ENCODE peak calls at places on chromosome 12, in eight cellular contexts. X, Y, C, U, I, Q, D and K are unnamed samples.

GRCh38 chr12:51132693-51133092 is 40.2 kb downstream of the TFCP2 start:
- DNase-seq in X (no peak), Y (no peak), C (no peak), U (no peak), I (no peak), Q (no peak), D (no peak), K (peak)

GRCh38 chr12:4518106-4518728 is 20.5 kb upstream of the RAD51AP1 start:
- DNase-seq in X (no peak), Y (peak), C (no peak), U (peak), I (no peak), Q (no peak), D (no peak), K (no peak)

GRCh38 chr12:75995691-75996090 is 35.9 kb downstream of the PHLDA1 start:
- DNase-seq in X (no peak), Y (no peak), C (no peak), U (no peak), I (no peak), Q (no peak), D (no peak), K (no peak)

GRCh38 chr12:100826323-100826722 is 31.7 kb downstream of the ANO4 start:
- DNase-seq in X (peak), Y (peak), C (peak), U (peak), I (no peak), Q (no peak), D (peak), K (peak)

GRCh38 chr12:77845831-77846230 is 15.1 kb downstream of the NAV3 start:
- DNase-seq in X (no peak), Y (no peak), C (peak), U (no peak), I (no peak), Q (no peak), D (no peak), K (no peak)

GRCh38 chr12:42504049-42504448 is 85.5 kb downstream of the PRICKLE1 start:
- DNase-seq in X (no peak), Y (no peak), C (peak), U (no peak), I (no peak), Q (no peak), D (no peak), K (no peak)

GRCh38 chr12:107145397-107145796 is 52.0 kb upstream of the CRY1 start:
- DNase-seq in X (no peak), Y (no peak), C (no peak), U (peak), I (no peak), Q (no peak), D (no peak), K (no peak)

GRCh38 chr12:111011999-111012600 is 91.7 kb upstream of the MYL2 start:
- DNase-seq in X (no peak), Y (no peak), C (no peak), U (no peak), I (no peak), Q (no peak), D (no peak), K (no peak)

GRCh38 chr12:89695100-89695499 is 13.5 kb downstream of the ATP2B1 start:
- DNase-seq in X (no peak), Y (no peak), C (peak), U (no peak), I (no peak), Q (no peak), D (no peak), K (no peak)

GRCh38 chr12:25074954-25075353 is 120.0 kb downstream of the DNAI7 start:
- DNase-seq in X (no peak), Y (no peak), C (no peak), U (no peak), I (no peak), Q (no peak), D (no peak), K (no peak)

GRCh38 chr12:104743181-104743580 is 214.9 kb downstream of the SLC41A2 start:
- DNase-seq in X (no peak), Y (no peak), C (no peak), U (no peak), I (no peak), Q (no peak), D (no peak), K (no peak)

GRCh38 chr12:63400746-63401145 is 249.7 kb upstream of the AVPR1A start:
- DNase-seq in X (peak), Y (no peak), C (peak), U (peak), I (no peak), Q (no peak), D (no peak), K (no peak)

GRCh38 chr12:25957898-25958253 is 606 bp upstream of the RASSF8 start:
- DNase-seq in X (no peak), Y (no peak), C (peak), U (no peak), I (no peak), Q (no peak), D (no peak), K (peak)

GRCh38 chr12:124484526-124484953 is 82.9 kb downstream of the NCOR2 start:
- DNase-seq in X (no peak), Y (no peak), C (no peak), U (no peak), I (no peak), Q (no peak), D (peak), K (peak)

DNA sequence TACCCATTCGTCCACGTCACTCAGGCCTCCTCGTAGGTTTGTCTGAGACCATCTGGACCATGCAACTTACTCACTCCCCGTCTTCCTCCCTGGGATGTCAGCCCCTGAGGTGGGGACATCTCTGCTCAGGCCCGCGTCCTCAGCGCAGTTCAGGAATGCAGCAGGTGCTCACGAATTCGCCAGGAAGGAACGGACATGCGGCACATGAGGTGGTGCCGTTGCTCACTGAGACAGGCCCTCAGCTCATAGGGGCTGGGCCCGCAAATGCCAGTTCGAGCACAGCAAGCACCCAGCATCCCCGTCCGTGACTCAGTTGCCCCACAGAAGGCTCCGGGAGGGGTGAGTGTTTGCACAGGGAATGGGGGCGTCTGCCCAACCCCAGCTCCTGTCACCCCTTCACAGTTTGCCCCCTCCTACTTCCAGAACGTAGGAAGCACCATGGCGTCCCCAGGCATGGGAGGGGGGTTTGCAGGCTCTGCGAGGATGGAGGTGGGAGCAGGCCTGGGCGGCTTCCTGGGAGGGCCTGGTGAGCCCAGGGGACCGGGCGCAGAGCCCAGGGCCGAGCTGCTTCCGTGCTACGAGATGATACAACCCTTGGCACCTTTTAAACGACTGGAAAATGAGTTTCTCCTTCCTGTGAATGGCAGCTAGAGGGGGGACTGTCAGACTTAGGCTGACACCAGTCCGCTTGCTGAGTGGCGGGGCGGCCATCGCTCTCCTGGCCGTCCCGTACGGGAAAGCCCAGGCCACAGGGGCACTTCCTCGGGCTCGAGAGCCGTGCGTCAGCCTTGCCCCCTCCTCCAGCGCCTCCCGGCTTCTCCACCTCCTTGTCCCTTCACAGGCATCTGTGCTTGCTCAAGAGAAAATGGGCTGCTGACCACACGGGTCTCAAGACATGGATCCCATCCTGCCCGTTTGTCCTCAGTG is 6.9 kb downstream of the GALNT9 start:
- DNase-seq in X (no peak), Y (no peak), C (peak), U (no peak), I (no peak), Q (no peak), D (no peak), K (no peak)
- TF ChIP-seq CTCF in X (no peak), Y (no peak), C (no peak), U (no peak), I (no peak), Q (no peak), D (no peak), K (no peak)

GRCh38 chr12:119980247-119980646 is 8.8 kb upstream of the BICDL1 start:
- DNase-seq in X (no peak), Y (no peak), C (no peak), U (no peak), I (no peak), Q (no peak), D (no peak), K (no peak)
- H3K4me3 ChIP-seq in X (no peak), Y (no peak), C (no peak), U (no peak), I (no peak), Q (no peak), D (no peak), K (no peak)

DNA sequence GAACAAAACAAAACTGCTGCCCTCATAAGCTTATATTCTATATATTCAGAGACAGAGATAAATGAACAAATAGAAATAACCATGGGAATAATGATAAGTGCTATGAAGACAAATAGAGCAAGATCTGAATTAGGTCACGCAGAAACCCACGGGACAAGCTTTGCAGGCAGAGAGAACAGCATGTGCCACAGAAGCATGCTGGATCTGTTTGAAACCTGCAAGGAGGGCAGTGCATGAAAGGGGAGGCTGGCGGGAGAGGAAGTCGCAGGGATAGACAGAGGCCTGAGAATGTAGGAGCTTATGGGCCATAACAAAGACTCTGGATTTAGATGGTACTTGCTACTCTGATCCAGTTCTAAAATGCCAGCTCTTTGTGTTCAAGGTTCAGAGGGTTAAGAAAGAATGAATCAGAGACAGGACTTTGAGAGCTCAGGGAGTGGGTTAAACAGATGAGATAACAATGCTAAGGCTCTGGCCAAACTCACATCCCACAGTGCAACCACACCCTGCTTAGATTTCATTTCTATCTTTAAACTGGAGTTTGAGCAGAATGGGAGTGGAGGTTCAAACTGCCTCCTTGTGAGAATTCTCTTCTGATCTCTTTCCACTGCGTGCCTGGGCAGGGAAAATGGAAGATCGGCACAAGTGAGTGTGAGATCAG is 49.2 kb upstream of the PPP1R12A start:
- DNase-seq in X (no peak), Y (no peak), C (no peak), U (peak), I (no peak), Q (no peak), D (no peak), K (no peak)
- TF ChIP-seq MAX in X (no peak), Y (no peak), C (no peak), U (no peak), I (no peak), Q (no peak), D (no peak), K (no peak)

DNA sequence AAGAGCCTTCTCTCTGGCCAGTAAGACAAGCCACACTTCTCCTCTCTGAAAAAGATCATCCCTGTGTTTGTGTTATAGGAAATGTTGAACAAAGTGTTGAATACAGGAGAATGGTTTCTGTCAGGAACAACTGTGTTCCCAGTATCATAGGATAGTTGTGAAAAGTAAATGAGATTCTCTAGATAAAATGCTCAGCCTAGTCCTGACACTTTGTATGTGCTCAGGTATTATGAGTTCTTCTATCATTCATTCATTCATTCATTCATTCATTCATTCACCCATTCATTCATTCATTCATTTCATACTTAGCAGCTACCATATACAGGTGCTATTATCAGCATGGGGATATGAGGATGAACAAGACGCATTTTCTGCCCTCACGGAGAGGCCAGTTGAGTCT is 22.5 kb upstream of the GPRC5A start:
- DNase-seq in X (no peak), Y (no peak), C (no peak), U (no peak), I (no peak), Q (no peak), D (no peak), K (no peak)
- TF ChIP-seq CTCF in X (no peak), Y (no peak), C (no peak), U (no peak), I (no peak), Q (no peak), D (no peak), K (no peak)

GRCh38 chr12:28539691-28540323 is 349.6 kb downstream of the CCDC91 start:
- DNase-seq in X (no peak), Y (no peak), C (no peak), U (no peak), I (no peak), Q (no peak), D (no peak), K (no peak)

GRCh38 chr12:28540324-28540714 is 350.1 kb downstream of the CCDC91 start:
- DNase-seq in X (no peak), Y (no peak), C (no peak), U (no peak), I (no peak), Q (no peak), D (no peak), K (no peak)

GRCh38 chr12:28537474-28537873 is 347.2 kb downstream of the CCDC91 start:
- DNase-seq in X (no peak), Y (no peak), C (no peak), U (no peak), I (no peak), Q (no peak), D (no peak), K (no peak)

GRCh38 chr12:28543021-28543890 is 353.0 kb downstream of the CCDC91 start:
- DNase-seq in X (no peak), Y (no peak), C (no peak), U (no peak), I (no peak), Q (peak), D (no peak), K (no peak)
- H3K4me3 ChIP-seq in X (no peak), Y (no peak), C (no peak), U (no peak), I (no peak), Q (no peak), D (peak), K (no peak)

DNA sequence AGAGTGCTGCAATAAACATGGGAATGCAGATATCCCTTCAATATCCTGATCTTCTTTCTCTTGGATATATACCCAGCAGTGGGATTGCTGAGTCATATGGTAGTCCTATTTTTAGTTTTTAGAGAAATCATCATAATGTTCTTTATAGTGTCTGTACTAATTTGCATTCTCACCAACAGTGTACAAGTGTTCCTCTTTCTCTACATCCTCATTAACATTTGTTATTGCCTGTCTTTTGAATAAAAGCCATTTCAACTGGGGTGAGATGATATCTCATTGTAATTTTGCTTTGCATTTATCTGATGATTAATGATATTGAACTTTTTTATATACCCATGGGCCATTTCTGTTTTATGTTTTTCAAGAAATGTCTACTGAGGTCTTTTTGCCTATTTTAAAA is 34.4 kb upstream of the PLBD1 start:
- DNase-seq in X (no peak), Y (no peak), C (no peak), U (no peak), I (no peak), Q (no peak), D (no peak), K (no peak)
- TF ChIP-seq MAX in X (no peak), Y (no peak), C (no peak), U (no peak), I (no peak), Q (no peak), D (no peak), K (no peak)

DNA sequence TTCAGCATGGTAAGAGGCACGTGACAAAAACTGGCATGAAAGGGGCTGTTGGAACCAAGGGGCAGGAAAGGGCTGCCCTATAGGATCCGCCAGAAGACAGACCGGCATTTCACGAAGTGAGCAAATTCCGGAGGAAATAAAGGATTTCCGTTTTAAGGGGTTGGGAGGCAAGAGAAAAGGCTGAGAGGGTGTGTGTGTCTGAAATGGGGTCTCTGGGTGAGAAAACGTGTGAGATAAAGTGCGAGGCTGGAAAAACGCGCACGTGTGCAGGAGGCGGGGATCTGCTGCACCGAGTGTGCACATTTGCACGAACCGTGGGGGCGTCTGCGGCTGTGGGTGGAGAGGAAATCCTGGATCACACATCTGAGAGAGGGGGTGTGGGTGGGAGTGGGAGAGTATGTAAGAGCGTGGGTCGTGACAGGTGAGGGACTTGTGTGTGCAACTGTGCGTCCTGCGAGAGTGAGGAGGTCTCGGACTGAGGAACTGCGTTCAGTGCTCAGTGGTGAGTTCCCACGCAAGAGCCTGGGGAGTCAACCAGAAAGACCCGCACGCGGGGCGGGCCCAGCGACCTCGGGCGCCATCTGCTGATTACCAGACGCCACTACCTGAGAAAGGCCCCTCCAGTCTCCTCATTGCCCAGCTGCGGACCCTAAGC is 37.0 kb upstream of the P2RX7 start:
- DNase-seq in X (peak), Y (peak), C (peak), U (peak), I (no peak), Q (peak), D (peak), K (peak)
- TF ChIP-seq CTCF in X (peak), Y (peak), C (peak), U (peak), I (peak), Q (peak), D (peak), K (peak)

GRCh38 chr12:57745485-57745881 is 644 bp downstream of the TSPAN31 start:
- DNase-seq in X (no peak), Y (no peak), C (no peak), U (no peak), I (no peak), Q (no peak), D (no peak), K (peak)
- H3K4me3 ChIP-seq in X (peak), Y (peak), C (peak), U (peak), I (peak), Q (peak), D (peak), K (peak)